ENCODE peak calls at places on chromosomes 16 and 17, in ten cellular contexts. One of them, this sample, is unnamed.

GRCh38 chr17:75065562-75066151 is 18.6 kb downstream of the KCTD2 start:
- DNase-seq in T-helper 2 cell: no peak
- DNase-seq in aorta: peak; percentile 22
- DNase-seq in T-helper 17 cell: no peak
- DNase-seq in frontal cortex: no peak
- DNase-seq in activated CD8-positive, alpha-beta memory T cell treated with anti-CD3 and anti-CD28 coated beads for 48 hours: no peak
- DNase-seq in fibroblast of the conjunctiva: no peak
- DNase-seq in HCEC 1CT: no peak
- DNase-seq in M059J: peak; percentile 40
- DNase-seq in globus pallidus: no peak
- DNase-seq in this sample: no peak

GRCh38 chr16:22373662-22374310 is 633 bp downstream of the CDR2 start:
- DNase-seq in T-helper 2 cell: peak; percentile 25
- DNase-seq in aorta: peak; percentile 83
- DNase-seq in T-helper 17 cell: peak; percentile 24
- DNase-seq in frontal cortex: no peak
- DNase-seq in activated CD8-positive, alpha-beta memory T cell treated with anti-CD3 and anti-CD28 coated beads for 48 hours: no peak
- DNase-seq in fibroblast of the conjunctiva: no peak
- DNase-seq in HCEC 1CT: peak; percentile 29
- DNase-seq in M059J: peak; percentile 36
- DNase-seq in globus pallidus: no peak
- DNase-seq in this sample: no peak

GRCh38 chr17:14621826-14622621 is 321.1 kb downstream of the HS3ST3B1 start:
- DNase-seq in T-helper 2 cell: no peak
- DNase-seq in aorta: no peak
- DNase-seq in T-helper 17 cell: no peak
- DNase-seq in frontal cortex: no peak
- DNase-seq in activated CD8-positive, alpha-beta memory T cell treated with anti-CD3 and anti-CD28 coated beads for 48 hours: no peak
- DNase-seq in fibroblast of the conjunctiva: no peak
- DNase-seq in HCEC 1CT: no peak
- DNase-seq in M059J: no peak
- DNase-seq in globus pallidus: no peak
- DNase-seq in this sample: no peak

GRCh38 chr16:1420540-1421205 is at the start of gene UQCC4:
- DNase-seq in T-helper 2 cell: peak; percentile 98
- DNase-seq in aorta: peak; percentile 100
- DNase-seq in T-helper 17 cell: peak; percentile 94
- DNase-seq in frontal cortex: peak; percentile 100
- DNase-seq in activated CD8-positive, alpha-beta memory T cell treated with anti-CD3 and anti-CD28 coated beads for 48 hours: peak; percentile 98
- DNase-seq in fibroblast of the conjunctiva: peak; percentile 95
- DNase-seq in HCEC 1CT: peak; percentile 99
- DNase-seq in M059J: peak; percentile 98
- DNase-seq in globus pallidus: peak; percentile 98
- DNase-seq in this sample: peak; percentile 88

GRCh38 chr17:56908061-56908542 is 5.7 kb downstream of the TRIM25 start:
- DNase-seq in T-helper 2 cell: no peak
- DNase-seq in aorta: peak; percentile 83
- DNase-seq in T-helper 17 cell: no peak
- DNase-seq in frontal cortex: no peak
- DNase-seq in activated CD8-positive, alpha-beta memory T cell treated with anti-CD3 and anti-CD28 coated beads for 48 hours: no peak
- DNase-seq in fibroblast of the conjunctiva: no peak
- DNase-seq in HCEC 1CT: no peak
- DNase-seq in M059J: peak; percentile 41
- DNase-seq in globus pallidus: peak; percentile 16
- DNase-seq in this sample: no peak

GRCh38 chr16:12439443-12440232 is 364.0 kb downstream of the CPPED1 start:
- DNase-seq in T-helper 2 cell: no peak
- DNase-seq in aorta: no peak
- DNase-seq in T-helper 17 cell: no peak
- DNase-seq in frontal cortex: peak; percentile 28
- DNase-seq in activated CD8-positive, alpha-beta memory T cell treated with anti-CD3 and anti-CD28 coated beads for 48 hours: no peak
- DNase-seq in fibroblast of the conjunctiva: no peak
- DNase-seq in HCEC 1CT: no peak
- DNase-seq in M059J: peak; percentile 32
- DNase-seq in globus pallidus: no peak
- DNase-seq in this sample: no peak

GRCh38 chr17:7313890-7314718 is 1.1 kb downstream of the GPS2 start:
- DNase-seq in T-helper 2 cell: no peak
- DNase-seq in aorta: no peak
- DNase-seq in T-helper 17 cell: no peak
- DNase-seq in frontal cortex: no peak
- DNase-seq in activated CD8-positive, alpha-beta memory T cell treated with anti-CD3 and anti-CD28 coated beads for 48 hours: no peak
- DNase-seq in fibroblast of the conjunctiva: no peak
- DNase-seq in HCEC 1CT: peak; percentile 14
- DNase-seq in M059J: peak; percentile 26
- DNase-seq in globus pallidus: no peak
- DNase-seq in this sample: no peak

GRCh38 chr16:1020591-1020990 is 39.0 kb downstream of the SOX8 start:
- DNase-seq in T-helper 2 cell: no peak
- DNase-seq in aorta: no peak
- DNase-seq in T-helper 17 cell: no peak
- DNase-seq in frontal cortex: no peak
- DNase-seq in activated CD8-positive, alpha-beta memory T cell treated with anti-CD3 and anti-CD28 coated beads for 48 hours: no peak
- DNase-seq in fibroblast of the conjunctiva: no peak
- DNase-seq in HCEC 1CT: no peak
- DNase-seq in M059J: no peak
- DNase-seq in globus pallidus: no peak
- DNase-seq in this sample: no peak

GRCh38 chr16:30977502-30977901 is 7.5 kb upstream of the HSD3B7 start:
- DNase-seq in T-helper 2 cell: no peak
- DNase-seq in aorta: peak; percentile 74
- DNase-seq in T-helper 17 cell: no peak
- DNase-seq in frontal cortex: no peak
- DNase-seq in activated CD8-positive, alpha-beta memory T cell treated with anti-CD3 and anti-CD28 coated beads for 48 hours: no peak
- DNase-seq in fibroblast of the conjunctiva: no peak
- DNase-seq in HCEC 1CT: no peak
- DNase-seq in M059J: no peak
- DNase-seq in globus pallidus: no peak
- DNase-seq in this sample: no peak

GRCh38 chr16:68645494-68646388 is 631 bp downstream of the CDH3 start:
- DNase-seq in T-helper 2 cell: no peak
- DNase-seq in aorta: no peak
- DNase-seq in T-helper 17 cell: no peak
- DNase-seq in frontal cortex: no peak
- DNase-seq in activated CD8-positive, alpha-beta memory T cell treated with anti-CD3 and anti-CD28 coated beads for 48 hours: no peak
- DNase-seq in fibroblast of the conjunctiva: no peak
- DNase-seq in HCEC 1CT: no peak
- DNase-seq in M059J: peak; percentile 31
- DNase-seq in globus pallidus: no peak
- DNase-seq in this sample: no peak

GRCh38 chr16:77748426-77748825 is 26.1 kb downstream of the NUDT7 start:
- DNase-seq in T-helper 2 cell: no peak
- DNase-seq in aorta: no peak
- DNase-seq in T-helper 17 cell: no peak
- DNase-seq in frontal cortex: no peak
- DNase-seq in activated CD8-positive, alpha-beta memory T cell treated with anti-CD3 and anti-CD28 coated beads for 48 hours: no peak
- DNase-seq in fibroblast of the conjunctiva: no peak
- DNase-seq in HCEC 1CT: no peak
- DNase-seq in M059J: no peak
- DNase-seq in globus pallidus: no peak
- DNase-seq in this sample: no peak

GRCh38 chr16:74117798-74118197 is 178.8 kb upstream of the PSMD7 start:
- DNase-seq in T-helper 2 cell: no peak
- DNase-seq in aorta: no peak
- DNase-seq in T-helper 17 cell: no peak
- DNase-seq in frontal cortex: no peak
- DNase-seq in activated CD8-positive, alpha-beta memory T cell treated with anti-CD3 and anti-CD28 coated beads for 48 hours: no peak
- DNase-seq in fibroblast of the conjunctiva: no peak
- DNase-seq in HCEC 1CT: no peak
- DNase-seq in M059J: no peak
- DNase-seq in globus pallidus: no peak
- DNase-seq in this sample: no peak

GRCh38 chr17:70168044-70168978 is 1.0 kb upstream of the KCNJ2 start:
- DNase-seq in T-helper 2 cell: no peak
- DNase-seq in aorta: peak; percentile 65
- DNase-seq in T-helper 17 cell: no peak
- DNase-seq in frontal cortex: no peak
- DNase-seq in activated CD8-positive, alpha-beta memory T cell treated with anti-CD3 and anti-CD28 coated beads for 48 hours: no peak
- DNase-seq in fibroblast of the conjunctiva: peak; percentile 69
- DNase-seq in HCEC 1CT: peak; percentile 76
- DNase-seq in M059J: peak; percentile 41
- DNase-seq in globus pallidus: peak; percentile 89
- DNase-seq in this sample: no peak

GRCh38 chr17:49898547-49899490 is 51.0 kb upstream of the TAC4 start:
- DNase-seq in T-helper 2 cell: no peak
- DNase-seq in aorta: no peak
- DNase-seq in T-helper 17 cell: no peak
- DNase-seq in frontal cortex: no peak
- DNase-seq in activated CD8-positive, alpha-beta memory T cell treated with anti-CD3 and anti-CD28 coated beads for 48 hours: no peak
- DNase-seq in fibroblast of the conjunctiva: no peak
- DNase-seq in HCEC 1CT: no peak
- DNase-seq in M059J: peak; percentile 55
- DNase-seq in globus pallidus: no peak
- DNase-seq in this sample: no peak

GRCh38 chr17:32142038-32142856 is at the start of gene RHOT1:
- DNase-seq in T-helper 2 cell: peak; percentile 67
- DNase-seq in aorta: peak; percentile 92
- DNase-seq in T-helper 17 cell: peak; percentile 69
- DNase-seq in frontal cortex: peak; percentile 71
- DNase-seq in activated CD8-positive, alpha-beta memory T cell treated with anti-CD3 and anti-CD28 coated beads for 48 hours: peak; percentile 61
- DNase-seq in fibroblast of the conjunctiva: peak; percentile 43
- DNase-seq in HCEC 1CT: peak; percentile 90
- DNase-seq in M059J: peak; percentile 91
- DNase-seq in globus pallidus: peak; percentile 75
- DNase-seq in this sample: peak; percentile 74

GRCh38 chr17:21370430-21370829 is 5.7 kb upstream of the KCNJ12 start:
- DNase-seq in T-helper 2 cell: no peak
- DNase-seq in aorta: no peak
- DNase-seq in T-helper 17 cell: no peak
- DNase-seq in frontal cortex: no peak
- DNase-seq in activated CD8-positive, alpha-beta memory T cell treated with anti-CD3 and anti-CD28 coated beads for 48 hours: no peak
- DNase-seq in fibroblast of the conjunctiva: no peak
- DNase-seq in HCEC 1CT: no peak
- DNase-seq in M059J: no peak
- DNase-seq in globus pallidus: no peak
- DNase-seq in this sample: no peak